ENCODE peak calls at places on chromosomes 6 and 20, in six cellular contexts. Q, D, W, C, R and V are unnamed samples.

GRCh38 chr20:13799974-13800373 is 15.1 kb downstream of the NDUFAF5 start:
- DNase-seq in W (no peak), R (no peak), D (no peak), Q (no peak), C (no peak), V (no peak)

GRCh38 chr20:19692685-19693119 is 65.4 kb upstream of the RIN2 start:
- DNase-seq in W (peak), R (peak), Q (peak), C (peak), D (peak), V (peak)

GRCh38 chr20:24981282-24981681 is 11.3 kb downstream of the APMAP start:
- DNase-seq in R (no peak), D (no peak), C (no peak), Q (no peak), W (no peak), V (no peak)

GRCh38 chr20:63087872-63088680 is 81.3 kb upstream of the BHLHE23 start:
- DNase-seq in D (no peak), C (no peak), W (no peak), Q (no peak), R (no peak), V (no peak)

GRCh38 chr6:132952998-132953397 is 138.6 kb downstream of the RPS12 start:
- DNase-seq in R (no peak), C (no peak), D (no peak), Q (no peak), W (no peak), V (no peak)

GRCh38 chr20:46552460-46553420 is 2.3 kb upstream of the OCSTAMP start:
- DNase-seq in Q (no peak), C (no peak), W (no peak), D (no peak), R (no peak), V (no peak)

GRCh38 chr6:167933847-167934246 is 63.6 kb upstream of the KIF25 start:
- DNase-seq in C (no peak), Q (no peak), W (no peak), R (no peak), D (no peak), V (peak)

GRCh38 chr6:129696028-129696418 is 14.0 kb downstream of the ARHGAP18 start:
- DNase-seq in Q (no peak), D (no peak), W (no peak), C (no peak), R (no peak), V (no peak)

GRCh38 chr6:114733596-114733995 is 390.8 kb upstream of the HS3ST5 start:
- DNase-seq in W (no peak), D (no peak), R (no peak), Q (no peak), C (no peak), V (no peak)

GRCh38 chr6:151900897-151901485 is 93.5 kb downstream of the ESR1 start:
- DNase-seq in D (no peak), C (no peak), R (no peak), Q (no peak), W (no peak), V (no peak)

GRCh38 chr20:57386762-57387161 is 4.4 kb upstream of the RBM38 start:
- DNase-seq in R (no peak), Q (no peak), C (no peak), D (no peak), W (no peak), V (no peak)

GRCh38 chr20:2741881-2742280 is 49.3 kb downstream of the EBF4 start:
- DNase-seq in W (no peak), C (no peak), D (no peak), R (no peak), Q (no peak), V (no peak)

GRCh38 chr20:46438156-46438750 is 31.8 kb upstream of the ELMO2 start:
- DNase-seq in Q (peak), R (peak), C (peak), D (peak), W (peak), V (peak)

GRCh38 chr6:140203611-140204553 is 829.4 kb upstream of the CITED2 start:
- DNase-seq in Q (peak), W (no peak), C (no peak), D (no peak), R (no peak), V (no peak)

GRCh38 chr6:16334671-16335070 is 96.3 kb downstream of the GMPR start:
- DNase-seq in C (no peak), D (no peak), R (peak), Q (peak), W (no peak), V (no peak)

GRCh38 chr6:2038096-2038495 is 207.3 kb downstream of the GMDS start:
- DNase-seq in Q (no peak), D (no peak), C (peak), R (no peak), W (no peak), V (no peak)

GRCh38 chr6:1792989-1793388 is 183.3 kb downstream of the FOXC1 start:
- DNase-seq in C (no peak), D (peak), Q (peak), R (no peak), W (peak), V (peak)

GRCh38 chr6:96520851-96521115 is 823 bp upstream of the UFL1 start:
- DNase-seq in R (peak), D (peak), C (no peak), Q (peak), W (no peak), V (no peak)

GRCh38 chr6:101613556-101613955 is 220.0 kb downstream of the GRIK2 start:
- DNase-seq in R (no peak), Q (no peak), W (no peak), D (no peak), C (no peak), V (no peak)

GRCh38 chr6:90159452-90159851 is 137.2 kb downstream of the BACH2 start:
- DNase-seq in Q (no peak), D (no peak), W (no peak), C (peak), R (no peak), V (no peak)
- TF ChIP-seq EZH2phosphoT487 in Q (no peak), D (no peak), W (no peak), C (no peak), R (no peak), V (no peak)

GRCh38 chr20:8244637-8245036 is 112.6 kb downstream of the PLCB1 start:
- DNase-seq in Q (peak), D (no peak), R (peak), W (no peak), C (no peak), V (no peak)
- TF ChIP-seq EZH2phosphoT487 in Q (no peak), D (no peak), R (no peak), W (no peak), C (no peak), V (no peak)

DNA sequence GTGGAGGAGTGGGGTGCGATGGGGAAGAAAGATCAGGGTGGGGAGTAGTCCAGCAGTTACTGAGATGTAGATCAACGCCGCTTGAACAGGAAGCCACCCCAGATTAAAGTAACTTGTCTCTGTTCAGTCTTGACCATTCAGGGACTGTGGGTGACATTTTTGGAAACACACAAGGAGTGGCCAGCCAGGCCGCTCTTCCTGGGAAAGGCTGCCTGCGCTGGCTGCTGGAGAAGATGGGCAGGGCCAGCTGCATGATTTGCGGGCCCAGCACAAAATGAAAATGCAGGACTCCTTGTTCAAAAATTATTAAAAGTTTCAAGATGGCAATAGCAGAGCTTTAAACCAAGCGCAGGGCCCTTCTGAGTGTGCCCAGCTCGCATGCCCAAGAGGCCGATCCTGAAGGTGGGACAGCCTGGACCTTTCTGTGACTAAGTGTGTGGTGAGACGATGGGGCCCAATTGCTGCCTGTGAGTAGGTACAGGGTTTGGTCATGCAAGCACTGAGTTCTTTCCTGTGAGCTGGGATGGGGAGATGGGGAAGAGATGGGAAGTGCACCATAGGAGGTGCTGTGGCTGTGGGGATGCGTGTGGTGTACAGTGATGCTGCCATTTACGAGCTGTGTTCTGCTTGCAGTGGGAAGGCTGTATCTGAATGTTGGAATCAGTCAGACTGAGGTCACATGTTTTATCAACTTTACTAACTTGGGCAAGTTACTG is 51.3 kb downstream of the DAAM2 start:
- DNase-seq in W (no peak), D (no peak), C (peak), R (no peak), Q (peak), V (no peak)
- TF ChIP-seq EZH2phosphoT487 in W (no peak), D (no peak), C (no peak), R (no peak), Q (no peak), V (no peak)

DNA sequence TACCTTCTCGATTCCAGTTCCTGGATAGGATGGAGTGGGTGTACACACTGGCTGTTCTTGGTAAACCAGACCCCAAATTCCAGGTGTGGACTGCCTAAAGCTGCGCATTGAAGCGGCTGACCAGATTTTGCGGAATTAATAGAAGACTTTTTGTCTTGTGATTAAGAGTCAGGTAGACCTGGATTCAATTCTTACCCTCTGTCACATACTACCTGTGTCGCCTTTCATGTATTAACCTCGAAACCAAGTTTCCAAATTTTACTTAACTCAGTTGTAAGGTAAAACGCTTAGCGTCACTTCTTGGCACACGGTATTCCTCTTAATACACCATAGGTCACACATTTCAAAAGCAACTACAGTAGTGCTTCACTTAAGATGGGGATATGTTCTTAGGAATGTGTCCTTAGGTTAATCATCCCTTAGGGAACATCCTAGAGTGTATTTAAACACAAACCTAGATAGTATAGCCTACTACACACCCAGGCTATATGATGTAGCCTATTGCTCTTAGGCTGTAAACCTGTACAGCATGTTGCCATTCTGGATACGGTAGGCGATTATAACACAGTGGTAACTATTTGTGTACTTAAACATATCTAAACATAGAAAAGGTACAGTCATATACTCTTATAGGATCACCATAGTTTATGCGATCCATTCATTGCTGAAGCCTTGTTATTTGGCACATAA is 733 bp upstream of the GOPC start:
- DNase-seq in Q (peak), W (peak), C (no peak), D (no peak), R (no peak), V (no peak)
- TF ChIP-seq EZH2phosphoT487 in Q (no peak), W (no peak), C (no peak), D (no peak), R (no peak), V (no peak)

GRCh38 chr20:37932919-37933318 is 30.0 kb downstream of the VSTM2L start:
- DNase-seq in R (no peak), Q (no peak), D (no peak), C (no peak), W (no peak), V (no peak)
- TF ChIP-seq EZH2phosphoT487 in R (no peak), Q (no peak), D (no peak), C (no peak), W (no peak), V (no peak)

DNA sequence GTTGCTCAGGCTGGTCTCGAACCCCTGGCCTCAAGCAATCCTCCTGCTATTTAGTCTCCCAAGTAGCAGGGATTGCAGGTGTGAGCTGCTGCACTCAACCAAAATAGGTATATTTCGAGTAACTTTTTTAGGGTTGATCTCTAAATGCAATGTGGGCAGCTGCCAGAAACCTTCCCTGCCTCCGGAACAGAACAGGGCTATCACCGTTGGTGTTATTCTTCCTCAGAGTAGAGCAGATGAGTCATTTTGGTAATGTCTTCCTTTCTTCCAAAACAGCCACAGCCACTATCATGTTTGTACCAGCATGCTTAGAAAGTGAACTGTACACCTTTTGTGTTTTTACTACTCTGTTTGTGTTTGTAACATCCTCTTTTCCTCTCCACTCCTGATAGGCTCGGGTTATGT is 44.1 kb downstream of the SNX9 start:
- DNase-seq in R (no peak), C (no peak), Q (peak), W (no peak), D (no peak), V (no peak)
- TF ChIP-seq EZH2phosphoT487 in R (no peak), C (no peak), Q (no peak), W (no peak), D (no peak), V (no peak)

GRCh38 chr6:62528894-62529526 is 243.0 kb upstream of the KHDRBS2 start:
- DNase-seq in W (no peak), Q (no peak), C (no peak), R (no peak), D (no peak), V (no peak)
- TF ChIP-seq EZH2phosphoT487 in W (no peak), Q (no peak), C (no peak), R (no peak), D (no peak), V (no peak)

DNA sequence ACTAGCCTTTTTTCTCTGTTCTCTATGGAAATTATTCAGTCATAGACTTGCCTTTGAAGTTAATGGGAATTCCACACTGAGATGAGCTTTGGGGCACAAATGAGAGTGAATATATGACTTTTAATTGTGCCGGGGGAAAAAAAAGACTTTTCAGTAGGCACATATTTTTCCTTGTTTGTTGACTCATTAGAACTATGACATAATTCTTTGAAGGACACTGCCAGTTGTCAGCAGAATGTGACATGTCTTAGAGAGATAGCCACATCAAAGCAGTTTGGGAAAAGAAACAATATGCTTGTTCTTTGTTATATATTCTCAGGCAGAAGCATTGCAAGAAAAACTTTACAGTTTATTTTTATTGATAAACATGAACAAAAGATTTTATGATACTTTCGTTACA is 138.3 kb downstream of the COL9A1 start:
- DNase-seq in D (no peak), R (no peak), Q (no peak), W (no peak), C (no peak), V (no peak)
- TF ChIP-seq EZH2phosphoT487 in D (no peak), R (no peak), Q (no peak), W (no peak), C (no peak), V (no peak)

DNA sequence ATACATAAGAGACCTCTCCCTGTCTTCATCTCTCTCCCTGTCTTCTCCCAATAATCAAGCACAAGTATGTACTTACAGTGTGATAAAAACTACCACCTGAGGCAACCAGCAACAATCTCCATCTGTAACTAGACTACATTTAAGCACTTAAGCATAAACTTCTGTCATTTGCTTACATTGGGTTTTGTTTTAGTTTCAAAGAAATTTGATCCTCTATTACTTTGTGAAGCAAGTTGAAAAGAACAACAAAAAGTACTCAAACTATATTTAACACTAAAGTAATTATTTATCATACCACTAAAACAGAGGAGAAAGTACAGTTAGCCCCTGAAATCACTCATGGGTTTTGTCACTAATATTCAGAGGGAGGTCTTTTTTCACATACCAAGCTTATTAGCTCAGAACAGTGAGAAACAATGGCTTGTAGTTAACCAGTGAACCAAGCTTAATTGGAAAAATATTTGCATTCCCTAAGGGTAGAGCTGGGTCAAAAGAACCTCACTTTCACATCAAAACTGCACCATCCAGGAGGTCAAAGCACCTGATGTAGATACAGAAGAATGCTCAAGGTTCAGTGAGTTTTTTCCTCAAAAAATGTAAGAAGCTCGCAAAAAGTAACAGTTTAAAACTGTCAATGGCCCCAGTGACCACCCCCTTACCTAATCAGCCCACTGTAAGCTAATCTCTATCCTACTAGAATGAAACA is 34.1 kb downstream of the DCDC2 start:
- DNase-seq in W (no peak), D (no peak), R (no peak), C (no peak), Q (peak), V (peak)
- TF ChIP-seq EZH2phosphoT487 in W (no peak), D (no peak), R (no peak), C (no peak), Q (no peak), V (no peak)

GRCh38 chr6:90669846-90670245 is 83.0 kb upstream of the MAP3K7 start:
- DNase-seq in Q (no peak), W (peak), C (no peak), D (no peak), R (no peak), V (no peak)

GRCh38 chr6:90663873-90664272 is 77.0 kb upstream of the MAP3K7 start:
- DNase-seq in Q (no peak), C (no peak), R (no peak), D (no peak), W (peak), V (no peak)

GRCh38 chr6:90663106-90663505 is 76.2 kb upstream of the MAP3K7 start:
- DNase-seq in W (no peak), D (no peak), Q (no peak), C (no peak), R (no peak), V (no peak)

GRCh38 chr6:90669420-90669819 is 82.5 kb upstream of the MAP3K7 start:
- DNase-seq in D (no peak), R (no peak), C (no peak), W (peak), Q (no peak), V (no peak)

GRCh38 chr6:90668141-90668540 is 81.3 kb upstream of the MAP3K7 start:
- DNase-seq in D (no peak), C (no peak), R (no peak), W (no peak), Q (no peak), V (no peak)
- TF ChIP-seq EZH2phosphoT487 in D (no peak), C (no peak), R (no peak), W (no peak), Q (no peak), V (no peak)